ENCODE peak calls at places on chromosomes 4 and X, in six cellular contexts. J, L, X, D, R and O are unnamed samples.

GRCh38 chr4:48331577-48332340 is 9.6 kb upstream of the SLAIN2 start:
- DNase-seq in R (no peak), J (no peak), D (no peak), X (no peak), L (peak), O (no peak)

GRCh38 chr4:77434299-77435092 is 171.1 kb upstream of the CXCL13 start:
- DNase-seq in J (no peak), L (no peak), X (no peak), R (no peak), D (no peak), O (no peak)

GRCh38 chrX:68307767-68308166 is 125.5 kb downstream of the OPHN1 start:
- DNase-seq in R (no peak), D (no peak), X (no peak), J (no peak), L (peak), O (no peak)

GRCh38 chrX:40278340-40279090 is 180.8 kb upstream of the BCOR start:
- DNase-seq in J (no peak), X (no peak), R (peak), L (no peak), D (no peak), O (no peak)

GRCh38 chrX:153984351-153985178 is 12.0 kb downstream of the TMEM187 start:
- DNase-seq in R (no peak), L (no peak), D (no peak), X (peak), J (no peak), O (peak)

GRCh38 chr4:70903282-70903603 is 1.1 kb downstream of the MOB1B start:
- DNase-seq in X (no peak), L (peak), R (no peak), D (no peak), J (no peak), O (no peak)

GRCh38 chrX:103688949-103689348 is 2.5 kb upstream of the MORF4L2 start:
- DNase-seq in D (no peak), J (no peak), R (no peak), X (peak), L (peak), O (peak)

GRCh38 chrX:123736333-123736921 is 3.6 kb upstream of the THOC2 start:
- DNase-seq in X (no peak), J (no peak), R (no peak), D (no peak), L (peak), O (no peak)

GRCh38 chrX:135914404-135914803 is 20.9 kb downstream of the SAGE1 start:
- DNase-seq in J (no peak), R (no peak), L (no peak), D (no peak), X (no peak), O (no peak)

GRCh38 chr4:118682928-118683327 is 2.3 kb upstream of the METTL14 start:
- DNase-seq in R (no peak), L (peak), D (no peak), J (no peak), X (no peak), O (no peak)

GRCh38 chrX:65821721-65822496 is 154.5 kb downstream of the MSN start:
- DNase-seq in R (peak), L (no peak), D (peak), J (no peak), X (peak), O (peak)

GRCh38 chrX:35076061-35076460 is 133.5 kb downstream of the FAM47B start:
- DNase-seq in D (no peak), X (no peak), J (peak), R (no peak), L (peak), O (no peak)

GRCh38 chrX:44785652-44786051 is 58.2 kb upstream of the DUSP21 start:
- DNase-seq in J (no peak), X (no peak), R (no peak), D (no peak), L (peak), O (no peak)

GRCh38 chrX:31280580-31280979 is 208.7 kb upstream of the FTHL17 start:
- DNase-seq in D (no peak), J (no peak), R (no peak), X (no peak), L (no peak), O (no peak)

GRCh38 chrX:31279359-31279758 is 207.5 kb upstream of the FTHL17 start:
- DNase-seq in X (no peak), J (peak), L (peak), D (no peak), R (no peak), O (no peak)
- TF ChIP-seq CTCF in X (no peak), J (peak), L (peak), D (no peak), R (no peak), O (peak)

DNA sequence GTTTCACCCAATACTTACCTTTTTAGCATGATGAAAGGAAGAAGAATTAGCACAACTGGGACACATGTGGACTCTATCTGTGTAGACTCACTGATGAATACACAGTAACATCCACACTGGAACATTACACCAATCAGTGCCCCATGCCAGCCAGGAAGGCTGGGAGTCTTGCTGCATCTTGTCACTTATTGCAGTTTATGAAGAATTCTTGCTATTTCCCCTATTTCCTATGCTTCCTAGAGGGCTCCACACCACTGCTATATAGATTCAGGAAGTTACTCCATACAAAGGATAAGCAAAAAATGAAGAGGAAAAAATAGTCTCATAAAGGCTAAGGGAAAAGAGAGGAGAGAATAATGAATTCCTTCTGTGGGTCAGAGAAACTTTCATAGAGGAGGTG is 201.0 kb downstream of the CAMK2D start:
- DNase-seq in R (no peak), D (no peak), X (no peak), L (no peak), J (no peak), O (no peak)
- TF ChIP-seq CTCF in R (no peak), D (no peak), X (no peak), L (no peak), J (no peak), O (no peak)

GRCh38 chr4:85132117-85132516 is 165.6 kb upstream of the WDFY3 start:
- DNase-seq in D (no peak), J (no peak), R (no peak), X (no peak), L (no peak), O (no peak)

GRCh38 chr4:85126991-85127591 is 160.6 kb upstream of the WDFY3 start:
- DNase-seq in X (no peak), D (no peak), R (no peak), L (no peak), J (no peak), O (no peak)

GRCh38 chr4:85128246-85129204 is 162.0 kb upstream of the WDFY3 start:
- DNase-seq in J (peak), L (no peak), D (no peak), X (no peak), R (no peak), O (no peak)

GRCh38 chr4:85125688-85126087 is 159.2 kb upstream of the WDFY3 start:
- DNase-seq in D (no peak), X (no peak), L (no peak), R (no peak), J (no peak), O (no peak)

DNA sequence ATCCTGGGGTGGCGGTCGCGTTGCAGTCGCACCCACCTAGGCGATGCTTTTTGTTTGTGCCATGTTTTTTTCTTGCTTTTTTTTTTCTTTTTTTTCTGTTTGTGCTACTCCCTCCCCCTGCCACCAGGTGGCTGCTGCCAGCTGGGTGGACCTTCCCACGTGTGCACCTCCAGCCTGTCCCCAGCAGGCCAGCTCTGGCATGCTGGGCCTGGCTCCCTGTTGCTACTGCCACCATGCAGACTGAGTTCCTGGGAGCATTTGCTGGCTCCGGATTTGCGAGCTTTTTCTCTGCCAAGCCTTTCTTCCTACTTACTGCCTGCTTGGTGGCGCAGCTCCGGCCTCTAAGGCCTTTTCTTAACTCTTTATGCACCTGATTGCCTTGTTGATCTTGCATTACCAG is 161.2 kb upstream of the WDFY3 start:
- DNase-seq in X (peak), D (peak), L (peak), J (peak), R (no peak), O (peak)
- TF ChIP-seq CTCF in X (no peak), D (peak), L (peak), J (peak), R (peak), O (peak)

GRCh38 chrX:2875798-2876399 is 47.2 kb downstream of the GYG2 start:
- DNase-seq in L (peak), J (no peak), R (no peak), D (no peak), X (no peak), O (no peak)
- TF ChIP-seq CTCF in L (peak), J (peak), R (peak), D (no peak), X (no peak), O (no peak)

DNA sequence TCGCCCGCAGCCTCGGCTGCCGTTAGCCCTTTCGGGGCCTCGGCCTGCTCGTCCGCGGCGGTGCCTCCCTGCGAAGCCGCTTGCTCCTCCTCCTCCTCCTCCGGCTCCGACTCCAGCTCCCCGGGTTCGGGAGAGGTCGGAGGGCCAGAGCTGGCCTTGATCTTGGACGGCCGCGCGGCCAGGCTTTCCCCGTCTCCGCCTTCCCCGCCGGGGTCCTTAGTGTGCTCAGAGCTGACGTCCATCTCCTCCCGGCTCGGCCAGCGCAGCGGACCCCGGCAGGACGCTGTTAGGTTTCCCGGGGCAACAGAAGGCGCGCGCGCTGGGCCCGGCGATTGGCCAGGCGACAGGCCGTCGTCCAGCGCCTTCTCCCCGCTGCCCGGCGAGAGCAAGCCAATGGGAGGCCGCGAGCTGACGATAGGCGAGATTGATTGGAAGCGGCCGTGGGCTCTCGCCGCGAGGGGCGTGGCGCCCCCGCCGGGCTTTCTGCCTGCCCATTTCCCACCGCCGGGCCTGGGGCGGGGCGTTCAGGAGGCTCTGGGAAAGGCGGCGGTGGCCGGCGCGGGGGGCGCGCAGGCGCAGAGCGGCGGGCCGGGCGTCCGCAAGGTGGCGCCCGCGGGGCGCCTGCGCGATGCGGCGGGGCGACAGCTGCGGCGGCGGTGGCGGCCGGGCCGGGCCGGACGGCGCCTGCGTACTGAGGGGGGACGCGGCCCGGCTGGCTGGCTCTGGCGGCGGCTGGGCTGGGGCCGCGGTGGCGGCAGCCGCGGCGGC is at the start of gene TADA2B:
- DNase-seq in L (peak), R (peak), J (peak), D (peak), X (peak), O (peak)
- TF ChIP-seq CTCF in L (no peak), R (no peak), J (peak), D (no peak), X (no peak), O (peak)

DNA sequence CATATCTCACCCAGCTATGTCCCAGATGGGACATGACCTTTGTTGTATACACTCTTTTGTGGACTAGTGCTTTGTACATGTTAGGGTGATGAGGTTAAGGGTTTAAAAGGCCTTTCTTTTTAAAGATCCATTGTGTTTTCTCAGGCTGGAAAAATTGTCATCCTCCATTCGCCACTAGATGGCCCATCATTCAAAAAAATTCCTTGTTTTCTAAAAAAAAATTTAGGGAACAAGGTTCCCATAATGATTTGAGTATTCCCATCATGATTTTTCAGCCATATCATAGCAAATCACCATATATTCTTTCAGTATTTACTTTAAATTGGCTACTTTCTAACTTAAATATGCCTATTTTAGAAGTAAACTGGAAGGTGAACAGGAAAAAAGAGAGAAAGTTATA is 91.9 kb upstream of the TMEM164 start:
- DNase-seq in R (no peak), D (no peak), X (no peak), J (no peak), L (peak), O (no peak)
- TF ChIP-seq CTCF in R (no peak), D (peak), X (no peak), J (peak), L (peak), O (peak)